ENCODE peak calls at places on chromosome 15, in seven cellular contexts. Z is NCI-H2081; D is right cardiac atrium; E is activated CD4-positive, CD25-positive, alpha-beta regulatory T cell; V is NCI-H2029 treated with DMSO at 0.1 percent for 48 hours; I is MCF 10A; P is activated CD8-positive, alpha-beta T cell treated with anti-CD3 and anti-CD28 coated beads, Interleukin-2, amount 10 ng/mL, durations not matched to agents 7 days and 5 days. W is an unnamed sample.

GRCh38 chr15:88255496-88256171 is 905 bp downstream of the NTRK3 start:
- DNase-seq in V (no peak), I (no peak), P (no peak), E (no peak), Z (no peak), D (peak; percentile 71), W (no peak)

GRCh38 chr15:78437107-78437761 is 782 bp upstream of the IREB2 start:
- DNase-seq in I (no peak), E (no peak), Z (peak; percentile 32), P (no peak), D (no peak), V (no peak), W (no peak)

GRCh38 chr15:32091505-32092380 is 61.4 kb downstream of the CHRNA7 start:
- DNase-seq in D (no peak), I (no peak), Z (no peak), E (no peak), V (no peak), P (no peak), W (peak; percentile 56)

GRCh38 chr15:78909791-78910228 is 35.0 kb downstream of the CTSH start:
- DNase-seq in E (no peak), P (peak; percentile 42), V (no peak), Z (peak; percentile 43), I (peak; percentile 66), D (no peak), W (no peak)

GRCh38 chr15:66388057-66388363 is 1.3 kb downstream of the MAP2K1 start:
- DNase-seq in D (no peak), V (no peak), Z (no peak), E (no peak), P (no peak), I (no peak), W (no peak)

GRCh38 chr15:40146037-40146436 is 14.8 kb upstream of the BUB1B start:
- DNase-seq in E (no peak), D (no peak), V (no peak), P (no peak), I (peak; percentile 60), Z (no peak), W (no peak)

GRCh38 chr15:82880704-82881103 is 71.3 kb downstream of the WHAMM start:
- DNase-seq in E (no peak), I (no peak), D (no peak), V (no peak), Z (no peak), P (no peak), W (no peak)

GRCh38 chr15:80902298-80902801 is 87.3 kb downstream of the MESD start:
- DNase-seq in E (no peak), D (peak; percentile 80), Z (no peak), I (no peak), V (no peak), P (no peak), W (no peak)

GRCh38 chr15:68387288-68388143 is 44.4 kb downstream of the ITGA11 start:
- DNase-seq in P (peak; percentile 18), E (no peak), D (peak; percentile 1), Z (no peak), V (no peak), I (no peak), W (no peak)

GRCh38 chr15:31128477-31128876 is 27.0 kb upstream of the TRPM1 start:
- DNase-seq in I (no peak), Z (no peak), V (no peak), P (no peak), D (no peak), E (no peak), W (no peak)

GRCh38 chr15:70512772-70513362 is 250.5 kb downstream of the UACA start:
- DNase-seq in I (peak; percentile 85), Z (peak; percentile 53), V (no peak), E (no peak), D (peak; percentile 72), P (peak; percentile 79), W (peak; percentile 59)

GRCh38 chr15:80984856-80985255 is 4.8 kb downstream of the MESD start:
- DNase-seq in E (no peak), Z (no peak), D (no peak), V (no peak), P (no peak), I (no peak), W (no peak)

GRCh38 chr15:93072011-93072410 is 17.0 kb downstream of the RGMA start:
- DNase-seq in P (no peak), E (no peak), I (peak; percentile 32), D (no peak), V (no peak), Z (no peak), W (no peak)

GRCh38 chr15:40633178-40633577 is 39.1 kb downstream of the KNL1 start:
- DNase-seq in V (no peak), P (no peak), D (no peak), E (no peak), Z (peak; percentile 5), I (peak; percentile 1), W (no peak)

GRCh38 chr15:68550498-68551295 is 28.1 kb upstream of the CORO2B start:
- DNase-seq in P (peak; percentile 84), D (peak; percentile 91), Z (peak; percentile 61), E (peak; percentile 70), I (peak; percentile 72), V (no peak), W (no peak)

GRCh38 chr15:89244512-89244869 is 712 bp downstream of the FANCI start:
- DNase-seq in P (no peak), V (no peak), I (no peak), Z (no peak), D (no peak), E (no peak), W (no peak)

GRCh38 chr15:72173864-72174550 is 23.6 kb downstream of the GRAMD2A start:
- DNase-seq in I (no peak), Z (no peak), V (no peak), E (no peak), P (no peak), D (no peak), W (peak; percentile 63)

GRCh38 chr15:89184367-89184766 is 37.0 kb downstream of the RLBP1 start:
- DNase-seq in D (no peak), P (no peak), V (no peak), E (no peak), Z (peak; percentile 78), I (no peak), W (no peak)

GRCh38 chr15:76982756-76983155 is 12.2 kb upstream of the PSTPIP1 start:
- DNase-seq in E (no peak), P (no peak), Z (no peak), D (no peak), I (no peak), V (no peak), W (no peak)

GRCh38 chr15:62124176-62124952 is 40.7 kb downstream of the C2CD4B start:
- DNase-seq in Z (peak; percentile 86), E (no peak), V (peak; percentile 8), I (no peak), P (no peak), D (no peak), W (no peak)

GRCh38 chr15:28959326-28959725 is 73.6 kb downstream of the APBA2 start:
- DNase-seq in P (no peak), E (no peak), I (no peak), V (no peak), Z (no peak), D (no peak), W (no peak)

GRCh38 chr15:39344662-39345141 is 236.2 kb upstream of the THBS1 start:
- DNase-seq in D (no peak), E (no peak), P (no peak), V (no peak), I (peak; percentile 62), Z (peak; percentile 40), W (no peak)

GRCh38 chr15:29952245-29952644 is 130.0 kb upstream of the TJP1 start:
- DNase-seq in Z (peak; percentile 96), I (peak; percentile 55), D (no peak), E (no peak), P (no peak), V (no peak), W (no peak)

GRCh38 chr15:94098877-94099606 is 132.3 kb upstream of the MCTP2 start:
- DNase-seq in D (no peak), E (no peak), Z (no peak), P (no peak), I (no peak), V (no peak), W (no peak)

GRCh38 chr15:77419050-77419835 is 661 bp downstream of the PEAK1 start:
- DNase-seq in E (peak; percentile 17), D (peak; percentile 77), V (no peak), Z (peak; percentile 8), I (peak; percentile 23), P (peak; percentile 45), W (no peak)

GRCh38 chr15:68930268-68931022 is at the start of gene SPESP1:
- DNase-seq in I (peak; percentile 82), Z (no peak), E (no peak), P (peak; percentile 24), D (peak; percentile 89), V (no peak), W (no peak)

GRCh38 chr15:52427804-52428203 is 100.9 kb downstream of the MYO5A start:
- DNase-seq in Z (no peak), V (no peak), P (no peak), I (peak; percentile 16), E (no peak), D (peak; percentile 82), W (no peak)

GRCh38 chr15:29405564-29405963 is 135.9 kb upstream of the NSMCE3 start:
- DNase-seq in D (no peak), E (no peak), Z (no peak), I (no peak), V (no peak), P (no peak), W (no peak)

GRCh38 chr15:66631616-66632263 is 65.9 kb upstream of the LCTL start:
- DNase-seq in P (no peak), I (no peak), Z (no peak), D (peak; percentile 80), V (no peak), E (no peak), W (no peak)

GRCh38 chr15:55183679-55184078 is 13.1 kb downstream of the RSL24D1 start:
- DNase-seq in Z (no peak), D (no peak), I (no peak), V (no peak), E (no peak), P (no peak), W (no peak)

GRCh38 chr15:76529911-76530310 is 193.3 kb downstream of the ISL2 start:
- DNase-seq in I (no peak), D (no peak), P (no peak), V (no peak), Z (no peak), E (no peak), W (no peak)